ENCODE peak calls at places on chromosomes 2 and 18, in eight cellular contexts. One of them, this sample, is unnamed.
A peak's percentile ranks its signal among the peaks of the same experiment; 100 is the strongest.

GRCh38 chr2:26655611-26656195 is 14.5 kb upstream of the CIB4 start:
- DNase-seq in ascending aorta: peak; percentile 2
- DNase-seq in adrenal gland: no peak
- DNase-seq in right atrium auricular region: no peak
- DNase-seq in AG09309: no peak
- DNase-seq in MM.1S: no peak
- DNase-seq in heart left ventricle: no peak
- DNase-seq in HL-60: no peak
- DNase-seq in this sample: no peak

GRCh38 chr18:13243363-13243762 is 24.8 kb downstream of the LDLRAD4 start:
- DNase-seq in ascending aorta: peak; percentile 25
- DNase-seq in adrenal gland: no peak
- DNase-seq in right atrium auricular region: no peak
- DNase-seq in AG09309: no peak
- DNase-seq in MM.1S: no peak
- DNase-seq in heart left ventricle: no peak
- DNase-seq in HL-60: no peak
- DNase-seq in this sample: no peak

GRCh38 chr2:19577668-19578067 is 219.2 kb upstream of the OSR1 start:
- DNase-seq in ascending aorta: no peak
- DNase-seq in adrenal gland: no peak
- DNase-seq in right atrium auricular region: no peak
- DNase-seq in AG09309: no peak
- DNase-seq in MM.1S: no peak
- DNase-seq in heart left ventricle: no peak
- DNase-seq in HL-60: no peak
- DNase-seq in this sample: peak; percentile 47

GRCh38 chr2:99821039-99821438 is 321.4 kb downstream of the AFF3 start:
- DNase-seq in ascending aorta: no peak
- DNase-seq in adrenal gland: no peak
- DNase-seq in right atrium auricular region: no peak
- DNase-seq in AG09309: no peak
- DNase-seq in MM.1S: no peak
- DNase-seq in heart left ventricle: no peak
- DNase-seq in HL-60: no peak
- DNase-seq in this sample: no peak

GRCh38 chr18:69397096-69397495 is 3.6 kb upstream of the DOK6 start:
- DNase-seq in ascending aorta: no peak
- DNase-seq in adrenal gland: no peak
- DNase-seq in right atrium auricular region: no peak
- DNase-seq in AG09309: no peak
- DNase-seq in MM.1S: no peak
- DNase-seq in heart left ventricle: no peak
- DNase-seq in HL-60: no peak
- DNase-seq in this sample: no peak

GRCh38 chr2:219803294-219803693 is 175.9 kb downstream of the SLC4A3 start:
- DNase-seq in ascending aorta: no peak
- DNase-seq in adrenal gland: no peak
- DNase-seq in right atrium auricular region: no peak
- DNase-seq in AG09309: peak; percentile 29
- DNase-seq in MM.1S: no peak
- DNase-seq in heart left ventricle: no peak
- DNase-seq in HL-60: peak; percentile 9
- DNase-seq in this sample: peak; percentile 17

GRCh38 chr2:191931332-191931731 is 84.4 kb upstream of the CAVIN2 start:
- DNase-seq in ascending aorta: no peak
- DNase-seq in adrenal gland: no peak
- DNase-seq in right atrium auricular region: no peak
- DNase-seq in AG09309: no peak
- DNase-seq in MM.1S: no peak
- DNase-seq in heart left ventricle: no peak
- DNase-seq in HL-60: no peak
- DNase-seq in this sample: no peak

GRCh38 chr2:100238471-100238870 is 83.8 kb downstream of the LONRF2 start:
- DNase-seq in ascending aorta: no peak
- DNase-seq in adrenal gland: no peak
- DNase-seq in right atrium auricular region: no peak
- DNase-seq in AG09309: no peak
- DNase-seq in MM.1S: no peak
- DNase-seq in heart left ventricle: no peak
- DNase-seq in HL-60: no peak
- DNase-seq in this sample: no peak

GRCh38 chr18:7658701-7659100 is 91.6 kb downstream of the PTPRM start:
- DNase-seq in ascending aorta: no peak
- DNase-seq in adrenal gland: no peak
- DNase-seq in right atrium auricular region: no peak
- DNase-seq in AG09309: no peak
- DNase-seq in MM.1S: no peak
- DNase-seq in heart left ventricle: no peak
- DNase-seq in HL-60: no peak
- DNase-seq in this sample: peak; percentile 42

GRCh38 chr2:231331533-231331932 is 64.0 kb upstream of the B3GNT7 start:
- DNase-seq in ascending aorta: peak; percentile 22
- DNase-seq in adrenal gland: no peak
- DNase-seq in right atrium auricular region: peak; percentile 47
- DNase-seq in AG09309: no peak
- DNase-seq in MM.1S: no peak
- DNase-seq in heart left ventricle: no peak
- DNase-seq in HL-60: no peak
- DNase-seq in this sample: no peak

GRCh38 chr18:43563780-43564179 is 286.5 kb upstream of the SYT4 start:
- DNase-seq in ascending aorta: no peak
- DNase-seq in adrenal gland: peak; percentile 59
- DNase-seq in right atrium auricular region: no peak
- DNase-seq in AG09309: peak; percentile 11
- DNase-seq in MM.1S: peak; percentile 59
- DNase-seq in heart left ventricle: no peak
- DNase-seq in HL-60: peak; percentile 9
- DNase-seq in this sample: peak; percentile 66

GRCh38 chr2:60127191-60127590 is 426.3 kb downstream of the BCL11A start:
- DNase-seq in ascending aorta: no peak
- DNase-seq in adrenal gland: no peak
- DNase-seq in right atrium auricular region: no peak
- DNase-seq in AG09309: no peak
- DNase-seq in MM.1S: no peak
- DNase-seq in heart left ventricle: no peak
- DNase-seq in HL-60: no peak
- DNase-seq in this sample: no peak

GRCh38 chr2:71602115-71602495 is 148.7 kb downstream of the DYSF start:
- DNase-seq in ascending aorta: peak; percentile 40
- DNase-seq in adrenal gland: no peak
- DNase-seq in right atrium auricular region: no peak
- DNase-seq in AG09309: no peak
- DNase-seq in MM.1S: no peak
- DNase-seq in heart left ventricle: peak; percentile 19
- DNase-seq in HL-60: no peak
- DNase-seq in this sample: no peak

GRCh38 chr2:27701676-27702075 is 38.0 kb downstream of the SLC4A1AP start:
- DNase-seq in ascending aorta: no peak
- DNase-seq in adrenal gland: peak; percentile 69
- DNase-seq in right atrium auricular region: no peak
- DNase-seq in AG09309: no peak
- DNase-seq in MM.1S: no peak
- DNase-seq in heart left ventricle: no peak
- DNase-seq in HL-60: no peak
- DNase-seq in this sample: no peak

DNA sequence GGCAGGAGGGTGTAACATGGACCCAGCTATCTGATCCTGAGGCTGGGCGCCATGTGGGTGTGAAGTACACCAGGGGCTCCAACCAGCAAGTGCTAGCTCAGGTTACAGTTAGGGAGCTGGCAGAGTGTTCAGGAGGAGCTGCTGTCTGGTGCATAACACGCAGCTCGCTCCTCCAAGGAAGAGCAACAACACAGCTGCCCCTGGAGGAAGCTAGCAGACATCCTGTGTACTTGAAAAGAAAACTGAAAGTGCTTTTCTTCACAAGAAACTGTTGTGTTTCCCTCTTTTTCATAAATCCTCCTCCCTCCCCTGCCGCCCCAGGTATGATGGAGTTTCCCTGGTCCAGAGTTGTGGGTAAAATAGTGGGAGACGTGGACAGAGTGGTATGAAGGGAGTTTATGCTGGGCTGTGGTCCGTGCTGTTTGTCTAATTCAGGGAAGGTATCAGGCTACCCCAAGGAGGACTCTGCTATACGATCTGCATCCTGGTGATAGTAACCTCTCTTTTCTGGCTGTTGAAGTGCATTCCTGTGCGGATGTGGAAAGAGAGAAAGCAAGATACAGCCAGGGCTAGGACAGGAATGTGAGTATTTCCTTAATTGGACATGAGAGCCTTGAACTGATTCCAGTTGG is 6.1 kb upstream of the LBH start:
- DNase-seq in ascending aorta: no peak
- DNase-seq in adrenal gland: no peak
- DNase-seq in right atrium auricular region: no peak
- DNase-seq in AG09309: no peak
- DNase-seq in MM.1S: peak; percentile 81
- DNase-seq in heart left ventricle: no peak
- DNase-seq in HL-60: no peak
- DNase-seq in this sample: peak; percentile 92
- TF ChIP-seq CTCF in ascending aorta: no peak
- TF ChIP-seq CTCF in adrenal gland: no peak
- TF ChIP-seq CTCF in right atrium auricular region: no peak
- TF ChIP-seq CTCF in AG09309: no peak
- TF ChIP-seq CTCF in MM.1S: no peak
- TF ChIP-seq CTCF in heart left ventricle: no peak
- TF ChIP-seq CTCF in HL-60: no peak
- TF ChIP-seq CTCF in this sample: peak; percentile 39

GRCh38 chr2:5367321-5367720 is 324.9 kb upstream of the SOX11 start:
- DNase-seq in ascending aorta: no peak
- DNase-seq in adrenal gland: no peak
- DNase-seq in right atrium auricular region: no peak
- DNase-seq in AG09309: no peak
- DNase-seq in MM.1S: no peak
- DNase-seq in heart left ventricle: no peak
- DNase-seq in HL-60: no peak
- DNase-seq in this sample: no peak

GRCh38 chr2:5368263-5368662 is 323.9 kb upstream of the SOX11 start:
- DNase-seq in ascending aorta: no peak
- DNase-seq in adrenal gland: no peak
- DNase-seq in right atrium auricular region: no peak
- DNase-seq in AG09309: no peak
- DNase-seq in MM.1S: no peak
- DNase-seq in heart left ventricle: no peak
- DNase-seq in HL-60: no peak
- DNase-seq in this sample: no peak

GRCh38 chr2:5374736-5375135 is 317.4 kb upstream of the SOX11 start:
- DNase-seq in ascending aorta: no peak
- DNase-seq in adrenal gland: no peak
- DNase-seq in right atrium auricular region: no peak
- DNase-seq in AG09309: no peak
- DNase-seq in MM.1S: no peak
- DNase-seq in heart left ventricle: no peak
- DNase-seq in HL-60: no peak
- DNase-seq in this sample: no peak

GRCh38 chr2:5373200-5373599 is 319.0 kb upstream of the SOX11 start:
- DNase-seq in ascending aorta: no peak
- DNase-seq in adrenal gland: no peak
- DNase-seq in right atrium auricular region: no peak
- DNase-seq in AG09309: no peak
- DNase-seq in MM.1S: no peak
- DNase-seq in heart left ventricle: no peak
- DNase-seq in HL-60: no peak
- DNase-seq in this sample: peak; percentile 15
- H3K4me3 ChIP-seq in ascending aorta: no peak overlapping the region
- H3K4me3 ChIP-seq in adrenal gland: no peak overlapping the region
- H3K4me3 ChIP-seq in right atrium auricular region: no peak overlapping the region
- H3K4me3 ChIP-seq in AG09309: no peak overlapping the region
- H3K4me3 ChIP-seq in MM.1S: no peak overlapping the region
- H3K4me3 ChIP-seq in heart left ventricle: no peak overlapping the region
- H3K4me3 ChIP-seq in HL-60: no peak overlapping the region
- H3K4me3 ChIP-seq in this sample: no peak overlapping the region

DNA sequence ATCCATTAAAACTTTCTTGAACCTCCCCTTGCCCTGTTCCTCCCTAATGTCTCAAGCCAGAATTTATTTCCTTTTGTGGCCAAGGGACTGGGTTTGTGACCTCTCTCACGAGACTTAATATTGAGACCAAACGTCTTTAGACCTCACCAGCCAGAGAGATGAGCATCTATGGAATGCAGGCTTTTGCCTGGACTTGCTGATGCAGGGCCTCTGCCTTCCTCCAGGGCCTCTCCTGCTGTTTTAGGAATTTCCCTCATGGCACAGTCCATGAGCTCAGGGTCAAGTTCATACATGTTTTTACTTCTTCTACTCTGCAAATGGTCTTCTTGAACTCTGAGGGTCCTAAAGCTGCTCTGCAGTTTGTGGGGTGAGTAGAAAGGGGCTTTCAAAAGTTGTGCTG is 22.3 kb downstream of the IL1B start:
- DNase-seq in ascending aorta: no peak
- DNase-seq in adrenal gland: no peak
- DNase-seq in right atrium auricular region: no peak
- DNase-seq in AG09309: no peak
- DNase-seq in MM.1S: no peak
- DNase-seq in heart left ventricle: no peak
- DNase-seq in HL-60: no peak
- DNase-seq in this sample: peak; percentile 93
- TF ChIP-seq CTCF in ascending aorta: no peak
- TF ChIP-seq CTCF in adrenal gland: no peak
- TF ChIP-seq CTCF in right atrium auricular region: no peak
- TF ChIP-seq CTCF in AG09309: peak; percentile 33
- TF ChIP-seq CTCF in MM.1S: no peak
- TF ChIP-seq CTCF in heart left ventricle: no peak
- TF ChIP-seq CTCF in HL-60: no peak
- TF ChIP-seq CTCF in this sample: peak; percentile 44

GRCh38 chr2:222292113-222292737 is 6.6 kb downstream of the PAX3 start:
- DNase-seq in ascending aorta: no peak
- DNase-seq in adrenal gland: no peak
- DNase-seq in right atrium auricular region: no peak
- DNase-seq in AG09309: no peak
- DNase-seq in MM.1S: no peak
- DNase-seq in heart left ventricle: no peak
- DNase-seq in HL-60: no peak
- DNase-seq in this sample: no peak
- H3K4me3 ChIP-seq in ascending aorta: no peak overlapping the region
- H3K4me3 ChIP-seq in adrenal gland: no peak overlapping the region
- H3K4me3 ChIP-seq in right atrium auricular region: no peak overlapping the region
- H3K4me3 ChIP-seq in AG09309: no peak overlapping the region
- H3K4me3 ChIP-seq in MM.1S: no peak overlapping the region
- H3K4me3 ChIP-seq in heart left ventricle: no peak overlapping the region
- H3K4me3 ChIP-seq in HL-60: no peak overlapping the region
- H3K4me3 ChIP-seq in this sample: no peak overlapping the region

GRCh38 chr2:65265090-65266045 is 37.7 kb downstream of the ACTR2 start:
- DNase-seq in ascending aorta: no peak
- DNase-seq in adrenal gland: peak; percentile 36
- DNase-seq in right atrium auricular region: no peak
- DNase-seq in AG09309: peak; percentile 64
- DNase-seq in MM.1S: peak; percentile 55
- DNase-seq in heart left ventricle: no peak
- DNase-seq in HL-60: peak; percentile 21
- DNase-seq in this sample: peak; percentile 95
- TF ChIP-seq CTCF in ascending aorta: peak; percentile 54
- TF ChIP-seq CTCF in adrenal gland: peak; percentile 63
- TF ChIP-seq CTCF in right atrium auricular region: peak; percentile 76
- TF ChIP-seq CTCF in AG09309: peak; percentile 62
- TF ChIP-seq CTCF in MM.1S: peak; percentile 74
- TF ChIP-seq CTCF in heart left ventricle: peak; percentile 64
- TF ChIP-seq CTCF in HL-60: peak; percentile 32
- TF ChIP-seq CTCF in this sample: peak; percentile 74

GRCh38 chr18:79507546-79508480 is 112.1 kb downstream of the NFATC1 start:
- DNase-seq in ascending aorta: peak; percentile 87
- DNase-seq in adrenal gland: peak; percentile 65
- DNase-seq in right atrium auricular region: peak; percentile 86
- DNase-seq in AG09309: no peak
- DNase-seq in MM.1S: no peak
- DNase-seq in heart left ventricle: peak; percentile 74
- DNase-seq in HL-60: peak; percentile 74
- DNase-seq in this sample: peak; percentile 62
- H3K4me3 ChIP-seq in ascending aorta: peak overlapping the region; percentile 57
- H3K4me3 ChIP-seq in adrenal gland: peak overlapping the region; percentile 24
- H3K4me3 ChIP-seq in right atrium auricular region: peak overlapping the region; percentile 19
- H3K4me3 ChIP-seq in AG09309: peak overlapping the region; percentile 19
- H3K4me3 ChIP-seq in MM.1S: no peak overlapping the region
- H3K4me3 ChIP-seq in heart left ventricle: peak overlapping the region; percentile 48
- H3K4me3 ChIP-seq in HL-60: no peak overlapping the region
- H3K4me3 ChIP-seq in this sample: peak overlapping the region; percentile 47

GRCh38 chr18:59324623-59324971 is 6.1 kb upstream of the CPLX4 start:
- DNase-seq in ascending aorta: no peak
- DNase-seq in adrenal gland: no peak
- DNase-seq in right atrium auricular region: no peak
- DNase-seq in AG09309: no peak
- DNase-seq in MM.1S: no peak
- DNase-seq in heart left ventricle: no peak
- DNase-seq in HL-60: no peak
- DNase-seq in this sample: no peak
- TF ChIP-seq CTCF in ascending aorta: no peak
- TF ChIP-seq CTCF in adrenal gland: no peak
- TF ChIP-seq CTCF in right atrium auricular region: no peak
- TF ChIP-seq CTCF in AG09309: no peak
- TF ChIP-seq CTCF in MM.1S: no peak
- TF ChIP-seq CTCF in heart left ventricle: no peak
- TF ChIP-seq CTCF in HL-60: no peak
- TF ChIP-seq CTCF in this sample: no peak

This sample was measured in choroid plexus epithelial cell.